ENCODE peak calls at places on chromosomes 12 and 14, in six cellular contexts. One of them, this sample, is unnamed.

GRCh38 chr12:72465940-72466630 is 193.9 kb downstream of the TRHDE start:
- DNase-seq in suprapubic skin: no peak
- DNase-seq in K562: no peak
- DNase-seq in stomach: no peak
- DNase-seq in H1: no peak
- DNase-seq in ovary: no peak
- DNase-seq in this sample: no peak

GRCh38 chr12:6684609-6685008 is 4.6 kb downstream of the ZNF384 start:
- DNase-seq in suprapubic skin: no peak
- DNase-seq in K562: peak; percentile 32
- DNase-seq in stomach: no peak
- DNase-seq in H1: no peak
- DNase-seq in ovary: no peak
- DNase-seq in this sample: no peak

GRCh38 chr12:109777544-109777943 is 55.7 kb downstream of the TRPV4 start:
- DNase-seq in suprapubic skin: no peak
- DNase-seq in K562: peak; percentile 85
- DNase-seq in stomach: no peak
- DNase-seq in H1: no peak
- DNase-seq in ovary: no peak
- DNase-seq in this sample: no peak

GRCh38 chr14:88791629-88792571 is 853 bp downstream of the EML5 start:
- DNase-seq in suprapubic skin: peak; percentile 65
- DNase-seq in K562: no peak
- DNase-seq in stomach: peak; percentile 28
- DNase-seq in H1: no peak
- DNase-seq in ovary: peak; percentile 55
- DNase-seq in this sample: no peak

GRCh38 chr12:129659927-129660326 is 243.9 kb downstream of the TMEM132D start:
- DNase-seq in suprapubic skin: no peak
- DNase-seq in K562: peak; percentile 15
- DNase-seq in stomach: no peak
- DNase-seq in H1: no peak
- DNase-seq in ovary: no peak
- DNase-seq in this sample: no peak

GRCh38 chr14:21168055-21168454 is 12.2 kb upstream of the OR5AU1 start:
- DNase-seq in suprapubic skin: no peak
- DNase-seq in K562: no peak
- DNase-seq in stomach: no peak
- DNase-seq in H1: no peak
- DNase-seq in ovary: no peak
- DNase-seq in this sample: no peak

GRCh38 chr14:67251573-67252226 is 10.5 kb downstream of the PALS1 start:
- DNase-seq in suprapubic skin: no peak
- DNase-seq in K562: no peak
- DNase-seq in stomach: no peak
- DNase-seq in H1: no peak
- DNase-seq in ovary: no peak
- DNase-seq in this sample: no peak

GRCh38 chr14:88323086-88323519 is at the start of gene KCNK10:
- DNase-seq in suprapubic skin: no peak
- DNase-seq in K562: no peak
- DNase-seq in stomach: no peak
- DNase-seq in H1: no peak
- DNase-seq in ovary: no peak
- DNase-seq in this sample: no peak

GRCh38 chr12:29581641-29582040 is 84.2 kb upstream of the OVCH1 start:
- DNase-seq in suprapubic skin: no peak
- DNase-seq in K562: no peak
- DNase-seq in stomach: no peak
- DNase-seq in H1: no peak
- DNase-seq in ovary: no peak
- DNase-seq in this sample: no peak

GRCh38 chr14:22509751-22510300 is 79.2 kb downstream of the DAD1 start:
- DNase-seq in suprapubic skin: no peak
- DNase-seq in K562: no peak
- DNase-seq in stomach: no peak
- DNase-seq in H1: no peak
- DNase-seq in ovary: no peak
- DNase-seq in this sample: no peak

GRCh38 chr14:36773558-36773957 is 111.9 kb downstream of the PAX9 start:
- DNase-seq in suprapubic skin: no peak
- DNase-seq in K562: no peak
- DNase-seq in stomach: no peak
- DNase-seq in H1: no peak
- DNase-seq in ovary: no peak
- DNase-seq in this sample: no peak

GRCh38 chr14:49755378-49755777 is 12.6 kb upstream of the KLHDC2 start:
- DNase-seq in suprapubic skin: no peak
- DNase-seq in K562: no peak
- DNase-seq in stomach: no peak
- DNase-seq in H1: no peak
- DNase-seq in ovary: no peak
- DNase-seq in this sample: no peak

GRCh38 chr14:103073367-103073875 is 10.6 kb upstream of the LBHD2 start:
- DNase-seq in suprapubic skin: no peak
- DNase-seq in K562: no peak
- DNase-seq in stomach: no peak
- DNase-seq in H1: no peak
- DNase-seq in ovary: peak; percentile 21
- DNase-seq in this sample: peak; percentile 91

GRCh38 chr14:96962337-96962736 is 165.2 kb downstream of the VRK1 start:
- DNase-seq in suprapubic skin: no peak
- DNase-seq in K562: no peak
- DNase-seq in stomach: no peak
- DNase-seq in H1: no peak
- DNase-seq in ovary: no peak
- DNase-seq in this sample: no peak

GRCh38 chr12:81759215-81759991 is at the start of gene PPFIA2:
- DNase-seq in suprapubic skin: peak; percentile 63
- DNase-seq in K562: no peak
- DNase-seq in stomach: no peak
- DNase-seq in H1: peak; percentile 29
- DNase-seq in ovary: peak; percentile 50
- DNase-seq in this sample: no peak

GRCh38 chr12:124297389-124297788 is 2.5 kb downstream of the RFLNA start:
- DNase-seq in suprapubic skin: no peak
- DNase-seq in K562: no peak
- DNase-seq in stomach: no peak
- DNase-seq in H1: no peak
- DNase-seq in ovary: no peak
- DNase-seq in this sample: no peak

GRCh38 chr12:100860611-100861010 is 66.0 kb downstream of the ANO4 start:
- DNase-seq in suprapubic skin: no peak
- DNase-seq in K562: no peak
- DNase-seq in stomach: no peak
- DNase-seq in H1: no peak
- DNase-seq in ovary: no peak
- DNase-seq in this sample: no peak

GRCh38 chr14:31894351-31894750 is 182.8 kb upstream of the ARHGAP5 start:
- DNase-seq in suprapubic skin: no peak
- DNase-seq in K562: peak; percentile 14
- DNase-seq in stomach: no peak
- DNase-seq in H1: no peak
- DNase-seq in ovary: no peak
- DNase-seq in this sample: no peak

GRCh38 chr12:122730215-122731014 is at the start of gene HCAR1:
- DNase-seq in suprapubic skin: no peak
- DNase-seq in K562: no peak
- DNase-seq in stomach: peak; percentile 37
- DNase-seq in H1: no peak
- DNase-seq in ovary: peak; percentile 27
- DNase-seq in this sample: no peak

GRCh38 chr12:46825526-46826414 is at the start of gene SLC38A4:
- DNase-seq in suprapubic skin: no peak
- DNase-seq in K562: no peak
- DNase-seq in stomach: no peak
- DNase-seq in H1: no peak
- DNase-seq in ovary: no peak
- DNase-seq in this sample: no peak

DNA sequence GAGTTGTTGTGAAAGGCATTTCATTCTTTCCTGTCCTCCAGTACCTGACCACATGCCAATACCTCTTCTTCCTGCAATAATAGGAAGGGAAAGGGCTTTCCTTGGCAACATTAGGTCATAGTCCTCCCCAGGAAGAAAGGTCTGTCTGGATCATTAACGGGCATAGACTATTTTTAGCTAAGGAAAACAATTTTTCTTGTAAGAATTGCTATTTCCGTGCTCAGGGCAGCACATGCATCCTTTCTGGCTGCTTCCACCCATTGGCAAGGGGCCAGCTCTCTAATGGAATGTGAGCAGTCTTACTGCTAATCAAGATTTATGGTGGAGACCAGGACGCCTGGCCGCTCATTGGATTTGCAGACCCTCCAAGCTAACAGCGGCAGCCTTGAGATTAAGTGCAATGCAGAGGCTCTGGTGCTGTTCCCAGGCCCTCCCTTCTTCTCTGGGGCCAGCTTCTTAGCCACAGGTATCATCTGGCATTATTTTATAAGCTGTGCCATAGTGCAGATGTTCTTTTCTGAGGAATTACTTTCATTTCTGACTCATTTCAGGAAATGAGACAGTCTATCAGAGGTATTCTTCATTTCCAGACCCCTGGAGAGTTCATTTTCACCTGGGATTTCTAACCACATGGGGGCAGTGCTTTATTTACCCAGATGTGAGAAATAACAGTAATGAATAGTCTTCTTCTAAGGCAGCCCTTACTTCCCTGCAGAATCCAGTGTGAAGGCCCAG is 52.9 kb downstream of the ANO6 start:
- DNase-seq in suprapubic skin: peak; percentile 84
- DNase-seq in K562: no peak
- DNase-seq in stomach: peak; percentile 76
- DNase-seq in H1: no peak
- DNase-seq in ovary: peak; percentile 84
- DNase-seq in this sample: peak; percentile 93
- TF ChIP-seq EP300 in suprapubic skin: no peak
- TF ChIP-seq EP300 in K562: no peak
- TF ChIP-seq EP300 in stomach: no peak
- TF ChIP-seq EP300 in H1: no peak
- TF ChIP-seq EP300 in ovary: no peak
- TF ChIP-seq EP300 in this sample: no peak

DNA sequence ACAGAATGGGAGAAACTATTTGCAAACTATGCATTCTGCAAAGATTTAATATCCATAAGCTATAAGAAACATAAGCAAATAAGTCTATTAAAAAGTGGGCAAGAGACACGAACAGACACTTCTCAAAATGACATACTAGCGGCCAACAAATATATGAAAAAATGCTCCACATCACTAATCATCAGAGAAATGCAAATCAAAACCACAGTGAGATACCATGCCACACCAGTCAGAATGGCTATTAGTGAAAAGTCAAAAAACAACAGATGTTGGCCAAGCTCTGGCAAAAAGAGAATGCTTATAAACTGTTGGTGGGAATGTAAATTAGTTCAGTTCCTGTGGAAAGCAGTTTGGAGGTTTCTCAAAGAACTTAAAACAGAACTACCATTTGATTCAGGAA is 121.3 kb downstream of the KCNMB4 start:
- DNase-seq in suprapubic skin: no peak
- DNase-seq in K562: no peak
- DNase-seq in stomach: no peak
- DNase-seq in H1: no peak
- DNase-seq in ovary: no peak
- DNase-seq in this sample: no peak
- H3K4me1 ChIP-seq in suprapubic skin: no peaks in the 10 kb centered on the region
- H3K4me1 ChIP-seq in K562: no peaks in the 10 kb centered on the region
- H3K4me1 ChIP-seq in stomach: peaks cover 19% of the 10 kb centered on the region
- H3K4me1 ChIP-seq in H1: no peaks in the 10 kb centered on the region
- H3K4me1 ChIP-seq in ovary: no peaks in the 10 kb centered on the region
- H3K4me1 ChIP-seq in this sample: no peaks in the 10 kb centered on the region

DNA sequence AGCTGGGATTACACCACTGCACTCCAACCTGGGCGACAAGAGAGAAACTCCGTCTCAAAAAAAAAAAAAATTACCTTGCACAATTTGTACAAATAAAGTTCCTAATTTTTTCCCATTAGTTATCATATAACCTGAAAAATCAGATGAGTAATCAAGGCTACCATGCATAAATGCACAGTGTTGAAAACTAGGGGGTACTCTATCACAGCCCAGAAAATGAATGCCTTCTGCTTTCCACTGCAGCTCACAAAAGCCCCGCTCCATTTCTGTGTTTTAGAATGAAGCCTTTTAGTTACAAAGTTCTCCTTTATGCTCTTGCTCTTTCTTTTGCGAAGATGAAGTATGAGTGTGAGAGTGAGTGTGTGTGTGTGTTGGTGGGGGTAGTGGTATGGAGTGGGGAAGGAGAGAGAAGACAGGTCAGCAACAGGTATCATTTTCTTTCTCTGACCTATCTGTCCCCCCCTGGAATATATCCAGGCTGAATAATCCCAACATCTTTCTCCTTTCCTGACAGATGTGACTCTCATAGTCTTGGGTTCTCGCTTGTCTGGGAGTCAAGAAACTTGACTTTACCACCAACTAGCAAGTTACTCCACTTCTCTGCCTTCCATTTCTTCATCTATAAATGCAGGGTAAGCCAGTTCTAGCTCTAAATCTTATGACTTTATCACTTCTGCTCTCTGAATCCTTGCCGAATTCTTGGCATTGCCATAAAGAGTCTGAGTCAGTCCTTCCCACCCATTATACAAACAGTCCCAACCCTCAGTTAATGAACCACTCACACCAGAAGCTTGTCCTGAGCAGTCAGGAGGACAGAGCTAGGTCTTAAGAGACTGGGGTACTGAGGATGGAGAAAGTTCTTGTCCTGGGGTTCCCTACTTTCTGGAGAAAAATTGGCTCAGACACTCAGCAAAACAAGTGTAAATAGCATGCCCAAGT is 16.1 kb downstream of the BIN2 start:
- DNase-seq in suprapubic skin: no peak
- DNase-seq in K562: no peak
- DNase-seq in stomach: no peak
- DNase-seq in H1: no peak
- DNase-seq in ovary: no peak
- DNase-seq in this sample: no peak
- TF ChIP-seq EP300 in suprapubic skin: no peak
- TF ChIP-seq EP300 in K562: no peak
- TF ChIP-seq EP300 in stomach: no peak
- TF ChIP-seq EP300 in H1: no peak
- TF ChIP-seq EP300 in ovary: no peak
- TF ChIP-seq EP300 in this sample: no peak

DNA sequence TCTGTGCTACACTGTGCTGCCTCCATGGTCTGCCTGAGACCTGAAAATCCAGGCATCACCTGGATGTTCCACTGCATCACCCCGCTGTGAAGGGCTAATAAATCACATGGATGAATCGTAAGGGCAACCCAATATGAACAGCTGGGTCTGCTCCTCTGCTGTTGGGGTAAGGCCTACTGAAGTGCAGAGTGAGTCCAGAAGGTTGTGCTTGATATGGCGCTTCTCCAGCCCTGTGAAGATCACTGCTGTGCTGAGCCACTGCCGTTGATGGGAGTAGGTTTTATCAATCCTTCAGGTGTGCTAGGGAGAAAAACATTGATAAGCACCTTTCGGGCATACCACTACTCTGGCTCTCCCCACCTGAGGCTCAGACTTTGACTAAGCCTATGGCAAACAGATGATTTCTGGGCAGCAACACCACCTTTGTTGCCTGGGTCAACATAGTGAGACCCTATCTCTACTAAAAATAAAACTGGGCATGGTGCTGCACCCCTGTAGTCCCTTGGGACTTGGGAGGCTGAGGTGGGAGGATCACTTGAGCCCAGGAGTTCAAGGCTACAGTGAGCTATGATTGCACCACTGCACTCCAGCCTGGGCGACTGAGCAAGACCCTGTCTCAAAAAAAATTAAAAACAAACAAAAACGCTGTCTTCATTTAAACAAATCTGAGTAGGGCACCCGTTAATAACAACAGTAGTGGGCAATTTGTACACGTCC is 1.7 kb downstream of the ACVRL1 start:
- DNase-seq in suprapubic skin: no peak
- DNase-seq in K562: no peak
- DNase-seq in stomach: no peak
- DNase-seq in H1: no peak
- DNase-seq in ovary: no peak
- DNase-seq in this sample: no peak
- H3K4me1 ChIP-seq in suprapubic skin: peaks cover 90% of the 10 kb centered on the region
- H3K4me1 ChIP-seq in K562: peaks cover 58% of the 10 kb centered on the region
- H3K4me1 ChIP-seq in stomach: peaks cover 68% of the 10 kb centered on the region
- H3K4me1 ChIP-seq in H1: no peaks in the 10 kb centered on the region
- H3K4me1 ChIP-seq in ovary: no peaks in the 10 kb centered on the region
- H3K4me1 ChIP-seq in this sample: peaks cover 77% of the 10 kb centered on the region

This sample was measured in esophagus muscularis mucosa.